ENCODE peak calls at places on chromosomes 5 and 9, in four cellular contexts. Q is stimulated activated CD4-positive, alpha-beta T cell treated with anti-CD3 and anti-CD28 coated beads, Interleukin-15, amount 100 ng/mL, for 24 hours; B is RPMI8226; I is astrocyte of the spinal cord. C is an unnamed sample.

GRCh38 chr9:101455656-101456235 is 20.2 kb upstream of the ALDOB start:
- DNase-seq in Q (no peak), B (no peak), I (peak), C (peak)

GRCh38 chr9:114911167-114911821 is 19.1 kb downstream of the TNFSF8 start:
- DNase-seq in Q (no peak), B (no peak), I (peak), C (peak)

GRCh38 chr9:128724744-128725211 is 851 bp upstream of the ZDHHC12 start:
- DNase-seq in Q (peak), B (peak), I (peak), C (peak)

GRCh38 chr9:36166150-36166927 is 2.8 kb upstream of the CCIN start:
- DNase-seq in Q (peak), B (peak), I (peak), C (peak)

GRCh38 chr9:96668868-96669534 is 13.9 kb upstream of the PRXL2C start:
- DNase-seq in Q (no peak), B (no peak), I (no peak), C (no peak)

GRCh38 chr5:154429341-154429740 is 16.5 kb upstream of the SAP30L start:
- DNase-seq in Q (no peak), B (no peak), I (no peak), C (no peak)

GRCh38 chr5:142747034-142747433 is 23.1 kb upstream of the ARHGAP26 start:
- DNase-seq in Q (no peak), B (no peak), I (no peak), C (peak)

GRCh38 chr9:38318755-38319495 is 73.6 kb upstream of the ALDH1B1 start:
- DNase-seq in Q (no peak), B (peak), I (peak), C (peak)

GRCh38 chr5:95883185-95884020 is 60.9 kb upstream of the GLRX start:
- DNase-seq in Q (no peak), B (no peak), I (no peak), C (no peak)

GRCh38 chr5:96785719-96786118 is 22.0 kb downstream of the ERAP1 start:
- DNase-seq in Q (no peak), B (no peak), I (no peak), C (no peak)

GRCh38 chr9:110842169-110842568 is 173.6 kb downstream of the MUSK start:
- DNase-seq in Q (no peak), B (no peak), I (peak), C (no peak)

GRCh38 chr5:119353213-119353612 is 2.6 kb upstream of the TNFAIP8 start:
- DNase-seq in Q (no peak), B (no peak), I (no peak), C (no peak)

GRCh38 chr5:177595991-177596774 is 3.7 kb upstream of the B4GALT7 start:
- DNase-seq in Q (no peak), B (no peak), I (no peak), C (no peak)

C was measured in AG10803.